ENCODE peak calls at places on chromosomes 13 and 19, in seven cellular contexts. One of them, this sample, is unnamed.

GRCh38 chr13:22121340-22121739 is 450.5 kb downstream of the FGF9 start:
- DNase-seq in Ammon's horn: no peak
- DNase-seq in C1 segment of cervical spinal cord: no peak
- DNase-seq in heart right ventricle: no peak
- DNase-seq in osteoblast: no peak
- DNase-seq in suprapubic skin: no peak
- DNase-seq in MV-4-11: peak
- DNase-seq in this sample: no peak

GRCh38 chr13:48531416-48532145 is 1.3 kb downstream of the RCBTB2 start:
- DNase-seq in heart right ventricle: no peak
- DNase-seq in MV-4-11: no peak
- DNase-seq in C1 segment of cervical spinal cord: peak
- DNase-seq in osteoblast: no peak
- DNase-seq in Ammon's horn: peak
- DNase-seq in suprapubic skin: no peak
- DNase-seq in this sample: no peak

GRCh38 chr13:114106991-114107685 is 25.3 kb downstream of the RASA3 start:
- DNase-seq in Ammon's horn: no peak
- DNase-seq in suprapubic skin: no peak
- DNase-seq in heart right ventricle: no peak
- DNase-seq in MV-4-11: no peak
- DNase-seq in osteoblast: peak
- DNase-seq in C1 segment of cervical spinal cord: no peak
- DNase-seq in this sample: no peak

GRCh38 chr19:17255150-17255621 is 9.4 kb downstream of the USHBP1 start:
- DNase-seq in C1 segment of cervical spinal cord: no peak
- DNase-seq in MV-4-11: no peak
- DNase-seq in suprapubic skin: no peak
- DNase-seq in Ammon's horn: no peak
- DNase-seq in osteoblast: no peak
- DNase-seq in heart right ventricle: no peak
- DNase-seq in this sample: no peak

GRCh38 chr19:35904312-35905068 is 2.2 kb downstream of the HCST start:
- DNase-seq in suprapubic skin: no peak
- DNase-seq in C1 segment of cervical spinal cord: no peak
- DNase-seq in heart right ventricle: no peak
- DNase-seq in Ammon's horn: peak
- DNase-seq in osteoblast: peak
- DNase-seq in MV-4-11: peak
- DNase-seq in this sample: no peak

GRCh38 chr13:29799041-29799440 is 51.4 kb downstream of the UBL3 start:
- DNase-seq in Ammon's horn: no peak
- DNase-seq in C1 segment of cervical spinal cord: no peak
- DNase-seq in suprapubic skin: no peak
- DNase-seq in osteoblast: no peak
- DNase-seq in MV-4-11: no peak
- DNase-seq in heart right ventricle: no peak
- DNase-seq in this sample: no peak

GRCh38 chr19:31535691-31536460 is 186.6 kb upstream of the TSHZ3 start:
- DNase-seq in heart right ventricle: no peak
- DNase-seq in osteoblast: no peak
- DNase-seq in C1 segment of cervical spinal cord: no peak
- DNase-seq in Ammon's horn: no peak
- DNase-seq in suprapubic skin: peak
- DNase-seq in MV-4-11: no peak
- DNase-seq in this sample: no peak

GRCh38 chr13:52446265-52446664 is 4.2 kb downstream of the VPS36 start:
- DNase-seq in suprapubic skin: no peak
- DNase-seq in C1 segment of cervical spinal cord: no peak
- DNase-seq in Ammon's horn: no peak
- DNase-seq in osteoblast: no peak
- DNase-seq in MV-4-11: peak
- DNase-seq in heart right ventricle: no peak
- DNase-seq in this sample: no peak

GRCh38 chr19:17997969-17998826 is 9.8 kb upstream of the ARRDC2 start:
- DNase-seq in osteoblast: peak
- DNase-seq in MV-4-11: no peak
- DNase-seq in heart right ventricle: no peak
- DNase-seq in C1 segment of cervical spinal cord: no peak
- DNase-seq in Ammon's horn: no peak
- DNase-seq in suprapubic skin: no peak
- DNase-seq in this sample: no peak

GRCh38 chr19:1567848-1568227 is 287 bp downstream of the MEX3D start:
- DNase-seq in suprapubic skin: no peak
- DNase-seq in MV-4-11: no peak
- DNase-seq in heart right ventricle: no peak
- DNase-seq in C1 segment of cervical spinal cord: no peak
- DNase-seq in Ammon's horn: no peak
- DNase-seq in osteoblast: no peak
- DNase-seq in this sample: no peak

GRCh38 chr13:55977436-55977835 is 1163.3 kb upstream of the PRR20A start:
- DNase-seq in suprapubic skin: no peak
- DNase-seq in C1 segment of cervical spinal cord: no peak
- DNase-seq in heart right ventricle: no peak
- DNase-seq in osteoblast: no peak
- DNase-seq in MV-4-11: no peak
- DNase-seq in Ammon's horn: no peak
- DNase-seq in this sample: no peak

GRCh38 chr13:60572003-60572792 is 175.2 kb downstream of the TDRD3 start:
- DNase-seq in C1 segment of cervical spinal cord: no peak
- DNase-seq in osteoblast: no peak
- DNase-seq in heart right ventricle: no peak
- DNase-seq in MV-4-11: peak
- DNase-seq in Ammon's horn: no peak
- DNase-seq in suprapubic skin: no peak
- DNase-seq in this sample: no peak

GRCh38 chr19:55253842-55254624 is 4.8 kb downstream of the PPP6R1 start:
- DNase-seq in Ammon's horn: no peak
- DNase-seq in suprapubic skin: peak
- DNase-seq in C1 segment of cervical spinal cord: no peak
- DNase-seq in osteoblast: no peak
- DNase-seq in heart right ventricle: no peak
- DNase-seq in MV-4-11: peak
- DNase-seq in this sample: no peak